ENCODE peak calls at places on chromosome 22, in eight cellular contexts. One of them, this sample, is unnamed.

GRCh38 chr22:36197601-36198146 is 3.9 kb downstream of the APOL4 start:
- DNase-seq in astrocyte of the hippocampus: peak
- DNase-seq in nucleus accumbens: no peak
- DNase-seq in SIG-M5: no peak
- DNase-seq in occipital lobe: no peak
- DNase-seq in H1: no peak
- DNase-seq in aorta: no peak
- DNase-seq in colonic mucosa: no peak
- DNase-seq in this sample: no peak

GRCh38 chr22:38811241-38811640 is 17.3 kb upstream of the DNAL4 start:
- DNase-seq in occipital lobe: no peak
- DNase-seq in H1: no peak
- DNase-seq in colonic mucosa: no peak
- DNase-seq in nucleus accumbens: no peak
- DNase-seq in aorta: no peak
- DNase-seq in astrocyte of the hippocampus: no peak
- DNase-seq in SIG-M5: no peak
- DNase-seq in this sample: no peak

GRCh38 chr22:24159650-24160049 is 21.6 kb upstream of the SUSD2 start:
- DNase-seq in colonic mucosa: no peak
- DNase-seq in astrocyte of the hippocampus: no peak
- DNase-seq in nucleus accumbens: no peak
- DNase-seq in occipital lobe: no peak
- DNase-seq in H1: no peak
- DNase-seq in SIG-M5: no peak
- DNase-seq in aorta: no peak
- DNase-seq in this sample: no peak

GRCh38 chr22:46192210-46192993 is 42.1 kb downstream of the PPARA start:
- DNase-seq in SIG-M5: no peak
- DNase-seq in colonic mucosa: peak
- DNase-seq in nucleus accumbens: no peak
- DNase-seq in astrocyte of the hippocampus: no peak
- DNase-seq in H1: no peak
- DNase-seq in occipital lobe: no peak
- DNase-seq in aorta: no peak
- DNase-seq in this sample: no peak

GRCh38 chr22:39623603-39624500 is 53.3 kb downstream of the CACNA1I start:
- DNase-seq in occipital lobe: no peak
- DNase-seq in SIG-M5: no peak
- DNase-seq in aorta: no peak
- DNase-seq in H1: no peak
- DNase-seq in colonic mucosa: no peak
- DNase-seq in nucleus accumbens: no peak
- DNase-seq in astrocyte of the hippocampus: no peak
- DNase-seq in this sample: no peak

GRCh38 chr22:37749831-37750595 is 53.2 kb downstream of the TRIOBP start:
- DNase-seq in astrocyte of the hippocampus: peak
- DNase-seq in SIG-M5: no peak
- DNase-seq in H1: no peak
- DNase-seq in aorta: no peak
- DNase-seq in colonic mucosa: no peak
- DNase-seq in occipital lobe: no peak
- DNase-seq in nucleus accumbens: no peak
- DNase-seq in this sample: no peak

GRCh38 chr22:42343136-42343484 is 72.7 kb upstream of the TCF20 start:
- DNase-seq in colonic mucosa: no peak
- DNase-seq in nucleus accumbens: peak
- DNase-seq in astrocyte of the hippocampus: no peak
- DNase-seq in occipital lobe: no peak
- DNase-seq in H1: no peak
- DNase-seq in SIG-M5: no peak
- DNase-seq in aorta: no peak
- DNase-seq in this sample: no peak

GRCh38 chr22:42353883-42354727 is 78.1 kb downstream of the NFAM1 start:
- DNase-seq in occipital lobe: no peak
- DNase-seq in aorta: no peak
- DNase-seq in astrocyte of the hippocampus: no peak
- DNase-seq in H1: no peak
- DNase-seq in nucleus accumbens: no peak
- DNase-seq in SIG-M5: no peak
- DNase-seq in colonic mucosa: no peak
- DNase-seq in this sample: no peak

GRCh38 chr22:49907807-49908206 is 10.4 kb downstream of the ALG12 start:
- DNase-seq in SIG-M5: no peak
- DNase-seq in astrocyte of the hippocampus: no peak
- DNase-seq in aorta: peak
- DNase-seq in H1: no peak
- DNase-seq in nucleus accumbens: no peak
- DNase-seq in occipital lobe: no peak
- DNase-seq in colonic mucosa: no peak
- DNase-seq in this sample: no peak

GRCh38 chr22:32050678-32051515 is 7.8 kb downstream of the SLC5A1 start:
- DNase-seq in occipital lobe: peak
- DNase-seq in astrocyte of the hippocampus: peak
- DNase-seq in colonic mucosa: no peak
- DNase-seq in SIG-M5: peak
- DNase-seq in H1: no peak
- DNase-seq in nucleus accumbens: no peak
- DNase-seq in aorta: no peak
- DNase-seq in this sample: no peak

GRCh38 chr22:49775191-49776052 is 52.3 kb downstream of the BRD1 start:
- DNase-seq in occipital lobe: no peak
- DNase-seq in aorta: no peak
- DNase-seq in nucleus accumbens: no peak
- DNase-seq in colonic mucosa: no peak
- DNase-seq in astrocyte of the hippocampus: no peak
- DNase-seq in SIG-M5: no peak
- DNase-seq in H1: no peak
- DNase-seq in this sample: no peak

GRCh38 chr22:32324505-32325415 is 32.9 kb upstream of the RFPL3 start:
- DNase-seq in nucleus accumbens: no peak
- DNase-seq in H1: no peak
- DNase-seq in aorta: peak
- DNase-seq in occipital lobe: no peak
- DNase-seq in SIG-M5: no peak
- DNase-seq in astrocyte of the hippocampus: no peak
- DNase-seq in colonic mucosa: no peak
- DNase-seq in this sample: peak

GRCh38 chr22:31081963-31082605 is 966 bp downstream of the SMTN start:
- DNase-seq in colonic mucosa: no peak
- DNase-seq in H1: no peak
- DNase-seq in occipital lobe: no peak
- DNase-seq in aorta: no peak
- DNase-seq in nucleus accumbens: no peak
- DNase-seq in astrocyte of the hippocampus: no peak
- DNase-seq in SIG-M5: no peak
- DNase-seq in this sample: peak

GRCh38 chr22:20514658-20515406 is 7.4 kb downstream of the MED15 start:
- DNase-seq in astrocyte of the hippocampus: peak
- DNase-seq in SIG-M5: no peak
- DNase-seq in nucleus accumbens: no peak
- DNase-seq in occipital lobe: no peak
- DNase-seq in aorta: no peak
- DNase-seq in H1: no peak
- DNase-seq in colonic mucosa: no peak
- DNase-seq in this sample: no peak

GRCh38 chr22:50206599-50206998 is 5.8 kb downstream of the SELENOO start:
- DNase-seq in SIG-M5: no peak
- DNase-seq in aorta: no peak
- DNase-seq in occipital lobe: no peak
- DNase-seq in astrocyte of the hippocampus: no peak
- DNase-seq in nucleus accumbens: no peak
- DNase-seq in H1: peak
- DNase-seq in colonic mucosa: no peak
- DNase-seq in this sample: peak

GRCh38 chr22:21937821-21938070 is 14.9 kb downstream of the PPM1F start:
- DNase-seq in aorta: peak
- DNase-seq in nucleus accumbens: no peak
- DNase-seq in SIG-M5: no peak
- DNase-seq in H1: no peak
- DNase-seq in astrocyte of the hippocampus: peak
- DNase-seq in colonic mucosa: no peak
- DNase-seq in occipital lobe: no peak
- DNase-seq in this sample: no peak

GRCh38 chr22:28231423-28231822 is 312.4 kb upstream of the PITPNB start:
- DNase-seq in nucleus accumbens: no peak
- DNase-seq in occipital lobe: no peak
- DNase-seq in H1: no peak
- DNase-seq in astrocyte of the hippocampus: peak
- DNase-seq in colonic mucosa: no peak
- DNase-seq in aorta: no peak
- DNase-seq in SIG-M5: no peak
- DNase-seq in this sample: no peak

GRCh38 chr22:21621891-21622623 is 7.8 kb downstream of the YDJC start:
- DNase-seq in aorta: no peak
- DNase-seq in colonic mucosa: no peak
- DNase-seq in occipital lobe: no peak
- DNase-seq in astrocyte of the hippocampus: no peak
- DNase-seq in SIG-M5: no peak
- DNase-seq in H1: no peak
- DNase-seq in nucleus accumbens: no peak
- DNase-seq in this sample: no peak

GRCh38 chr22:40325315-40325714 is 21.0 kb upstream of the ADSL start:
- DNase-seq in nucleus accumbens: no peak
- DNase-seq in aorta: no peak
- DNase-seq in occipital lobe: no peak
- DNase-seq in astrocyte of the hippocampus: peak
- DNase-seq in H1: no peak
- DNase-seq in colonic mucosa: no peak
- DNase-seq in SIG-M5: no peak
- DNase-seq in this sample: no peak

GRCh38 chr22:49825436-49825835 is 2.2 kb downstream of the BRD1 start:
- DNase-seq in SIG-M5: no peak
- DNase-seq in aorta: no peak
- DNase-seq in H1: no peak
- DNase-seq in occipital lobe: no peak
- DNase-seq in nucleus accumbens: no peak
- DNase-seq in colonic mucosa: no peak
- DNase-seq in astrocyte of the hippocampus: peak
- DNase-seq in this sample: no peak

GRCh38 chr22:44758354-44758969 is 6.1 kb downstream of the ARHGAP8 start:
- DNase-seq in nucleus accumbens: no peak
- DNase-seq in aorta: no peak
- DNase-seq in colonic mucosa: peak
- DNase-seq in SIG-M5: no peak
- DNase-seq in H1: no peak
- DNase-seq in occipital lobe: no peak
- DNase-seq in astrocyte of the hippocampus: peak
- DNase-seq in this sample: no peak

GRCh38 chr22:37601540-37602442 is 6.8 kb upstream of the GGA1 start:
- DNase-seq in nucleus accumbens: no peak
- DNase-seq in occipital lobe: no peak
- DNase-seq in astrocyte of the hippocampus: peak
- DNase-seq in aorta: no peak
- DNase-seq in SIG-M5: no peak
- DNase-seq in colonic mucosa: peak
- DNase-seq in H1: peak
- DNase-seq in this sample: peak

GRCh38 chr22:49261616-49262015 is 566.1 kb downstream of the BRD1 start:
- DNase-seq in nucleus accumbens: no peak
- DNase-seq in SIG-M5: no peak
- DNase-seq in H1: no peak
- DNase-seq in aorta: peak
- DNase-seq in occipital lobe: no peak
- DNase-seq in astrocyte of the hippocampus: no peak
- DNase-seq in colonic mucosa: no peak
- DNase-seq in this sample: no peak

GRCh38 chr22:41841085-41841712 is 8.3 kb downstream of the SREBF2 start:
- DNase-seq in aorta: no peak
- DNase-seq in SIG-M5: no peak
- DNase-seq in nucleus accumbens: no peak
- DNase-seq in colonic mucosa: peak
- DNase-seq in H1: no peak
- DNase-seq in occipital lobe: no peak
- DNase-seq in astrocyte of the hippocampus: no peak
- DNase-seq in this sample: no peak

GRCh38 chr22:17781319-17782031 is 7.2 kb upstream of the BID start:
- DNase-seq in aorta: no peak
- DNase-seq in nucleus accumbens: no peak
- DNase-seq in occipital lobe: no peak
- DNase-seq in colonic mucosa: no peak
- DNase-seq in H1: no peak
- DNase-seq in astrocyte of the hippocampus: peak
- DNase-seq in SIG-M5: no peak
- DNase-seq in this sample: no peak

GRCh38 chr22:47251911-47252310 is 489.5 kb downstream of the TBC1D22A start:
- DNase-seq in nucleus accumbens: no peak
- DNase-seq in colonic mucosa: no peak
- DNase-seq in occipital lobe: no peak
- DNase-seq in astrocyte of the hippocampus: no peak
- DNase-seq in aorta: no peak
- DNase-seq in H1: no peak
- DNase-seq in SIG-M5: no peak
- DNase-seq in this sample: peak

GRCh38 chr22:37420656-37421467 is 6.4 kb downstream of the ELFN2 start:
- DNase-seq in colonic mucosa: no peak
- DNase-seq in aorta: no peak
- DNase-seq in astrocyte of the hippocampus: no peak
- DNase-seq in nucleus accumbens: no peak
- DNase-seq in H1: no peak
- DNase-seq in occipital lobe: no peak
- DNase-seq in SIG-M5: no peak
- DNase-seq in this sample: no peak

GRCh38 chr22:26617251-26618199 is at the start of gene CRYBB1:
- DNase-seq in colonic mucosa: no peak
- DNase-seq in H1: no peak
- DNase-seq in nucleus accumbens: no peak
- DNase-seq in aorta: no peak
- DNase-seq in SIG-M5: no peak
- DNase-seq in occipital lobe: no peak
- DNase-seq in astrocyte of the hippocampus: no peak
- DNase-seq in this sample: no peak

GRCh38 chr22:27668828-27669797 is 132.4 kb downstream of the MN1 start:
- DNase-seq in aorta: no peak
- DNase-seq in astrocyte of the hippocampus: peak
- DNase-seq in H1: no peak
- DNase-seq in occipital lobe: no peak
- DNase-seq in colonic mucosa: peak
- DNase-seq in SIG-M5: no peak
- DNase-seq in nucleus accumbens: no peak
- DNase-seq in this sample: no peak